ENCODE peak calls at places on chromosome 1, in ten cellular contexts. One of them, this sample, is unnamed. For H3K4me1, the result is how much of the 10 kb centered on the place peaks cover.

GRCh38 chr1:6285356-6285755 is 24.5 kb upstream of the GPR153 start:
- DNase-seq in upper lobe of left lung: peak
- DNase-seq in HCT116: no peak
- DNase-seq in heart left ventricle: no peak
- DNase-seq in transverse colon: no peak
- DNase-seq in tibial nerve: no peak
- DNase-seq in GM12878: no peak
- DNase-seq in testis: no peak
- DNase-seq in adrenal gland: no peak
- DNase-seq in suprapubic skin: no peak
- DNase-seq in this sample: no peak

GRCh38 chr1:40708750-40709099 is 17.2 kb downstream of the NFYC start:
- DNase-seq in GM12878: no peak
- DNase-seq in heart left ventricle: no peak
- DNase-seq in transverse colon: no peak
- DNase-seq in suprapubic skin: no peak
- DNase-seq in adrenal gland: no peak
- DNase-seq in HCT116: peak
- DNase-seq in upper lobe of left lung: no peak
- DNase-seq in tibial nerve: no peak
- DNase-seq in testis: no peak
- DNase-seq in this sample: no peak

GRCh38 chr1:16618719-16619118 is 5.4 kb upstream of the NBPF1 start:
- DNase-seq in testis: no peak
- DNase-seq in transverse colon: peak
- DNase-seq in upper lobe of left lung: peak
- DNase-seq in adrenal gland: peak
- DNase-seq in GM12878: no peak
- DNase-seq in heart left ventricle: peak
- DNase-seq in suprapubic skin: peak
- DNase-seq in HCT116: no peak
- DNase-seq in tibial nerve: peak
- DNase-seq in this sample: peak

GRCh38 chr1:231422798-231423309 is 767 bp upstream of the EGLN1 start:
- DNase-seq in upper lobe of left lung: no peak
- DNase-seq in GM12878: no peak
- DNase-seq in HCT116: no peak
- DNase-seq in heart left ventricle: no peak
- DNase-seq in tibial nerve: no peak
- DNase-seq in adrenal gland: no peak
- DNase-seq in testis: no peak
- DNase-seq in suprapubic skin: no peak
- DNase-seq in transverse colon: no peak
- DNase-seq in this sample: no peak

GRCh38 chr1:225875044-225875822 is 6.9 kb downstream of the TMEM63A start:
- DNase-seq in upper lobe of left lung: no peak
- DNase-seq in HCT116: peak
- DNase-seq in suprapubic skin: no peak
- DNase-seq in transverse colon: peak
- DNase-seq in heart left ventricle: no peak
- DNase-seq in tibial nerve: no peak
- DNase-seq in adrenal gland: no peak
- DNase-seq in GM12878: no peak
- DNase-seq in testis: no peak
- DNase-seq in this sample: no peak

GRCh38 chr1:180698580-180698979 is 66.8 kb downstream of the XPR1 start:
- DNase-seq in HCT116: no peak
- DNase-seq in tibial nerve: no peak
- DNase-seq in upper lobe of left lung: no peak
- DNase-seq in testis: no peak
- DNase-seq in heart left ventricle: no peak
- DNase-seq in transverse colon: no peak
- DNase-seq in suprapubic skin: no peak
- DNase-seq in adrenal gland: no peak
- DNase-seq in GM12878: no peak
- DNase-seq in this sample: no peak

GRCh38 chr1:101337968-101338367 is 101.1 kb downstream of the S1PR1 start:
- DNase-seq in transverse colon: no peak
- DNase-seq in heart left ventricle: no peak
- DNase-seq in GM12878: no peak
- DNase-seq in adrenal gland: no peak
- DNase-seq in suprapubic skin: no peak
- DNase-seq in HCT116: no peak
- DNase-seq in upper lobe of left lung: no peak
- DNase-seq in tibial nerve: no peak
- DNase-seq in testis: no peak
- DNase-seq in this sample: no peak

GRCh38 chr1:47298025-47298699 is 15.8 kb downstream of the STIL start:
- DNase-seq in transverse colon: no peak
- DNase-seq in HCT116: no peak
- DNase-seq in tibial nerve: no peak
- DNase-seq in GM12878: no peak
- DNase-seq in upper lobe of left lung: no peak
- DNase-seq in suprapubic skin: no peak
- DNase-seq in adrenal gland: no peak
- DNase-seq in heart left ventricle: no peak
- DNase-seq in testis: no peak
- DNase-seq in this sample: no peak

GRCh38 chr1:147534386-147534785 is 6.9 kb upstream of the BCL9 start:
- DNase-seq in testis: no peak
- DNase-seq in upper lobe of left lung: no peak
- DNase-seq in heart left ventricle: no peak
- DNase-seq in tibial nerve: no peak
- DNase-seq in adrenal gland: peak
- DNase-seq in suprapubic skin: no peak
- DNase-seq in transverse colon: no peak
- DNase-seq in HCT116: no peak
- DNase-seq in GM12878: no peak
- DNase-seq in this sample: no peak

GRCh38 chr1:147542549-147542857 is 1.2 kb downstream of the BCL9 start:
- DNase-seq in HCT116: no peak
- DNase-seq in tibial nerve: no peak
- DNase-seq in suprapubic skin: no peak
- DNase-seq in heart left ventricle: no peak
- DNase-seq in upper lobe of left lung: no peak
- DNase-seq in adrenal gland: no peak
- DNase-seq in transverse colon: no peak
- DNase-seq in GM12878: no peak
- DNase-seq in testis: no peak
- DNase-seq in this sample: no peak

GRCh38 chr1:147541672-147542548 is 609 bp downstream of the BCL9 start:
- DNase-seq in heart left ventricle: peak
- DNase-seq in suprapubic skin: peak
- DNase-seq in adrenal gland: peak
- DNase-seq in testis: peak
- DNase-seq in transverse colon: peak
- DNase-seq in tibial nerve: peak
- DNase-seq in GM12878: no peak
- DNase-seq in upper lobe of left lung: peak
- DNase-seq in HCT116: no peak
- DNase-seq in this sample: peak

GRCh38 chr1:147545133-147545532 is 3.8 kb downstream of the BCL9 start:
- DNase-seq in GM12878: peak
- DNase-seq in upper lobe of left lung: no peak
- DNase-seq in HCT116: peak
- DNase-seq in tibial nerve: no peak
- DNase-seq in testis: no peak
- DNase-seq in adrenal gland: peak
- DNase-seq in transverse colon: peak
- DNase-seq in suprapubic skin: no peak
- DNase-seq in heart left ventricle: peak
- DNase-seq in this sample: no peak

GRCh38 chr1:147539122-147539575 is 2.2 kb upstream of the BCL9 start:
- DNase-seq in heart left ventricle: no peak
- DNase-seq in suprapubic skin: no peak
- DNase-seq in upper lobe of left lung: no peak
- DNase-seq in GM12878: no peak
- DNase-seq in transverse colon: no peak
- DNase-seq in adrenal gland: peak
- DNase-seq in testis: no peak
- DNase-seq in tibial nerve: no peak
- DNase-seq in HCT116: peak
- DNase-seq in this sample: no peak
- H3K4me1 ChIP-seq in heart left ventricle: half or more
- H3K4me1 ChIP-seq in suprapubic skin: under half
- H3K4me1 ChIP-seq in upper lobe of left lung: under half
- H3K4me1 ChIP-seq in GM12878: under half
- H3K4me1 ChIP-seq in transverse colon: under half
- H3K4me1 ChIP-seq in adrenal gland: half or more
- H3K4me1 ChIP-seq in testis: under half
- H3K4me1 ChIP-seq in tibial nerve: under half
- H3K4me1 ChIP-seq in HCT116: under half
- H3K4me1 ChIP-seq in this sample: under half

DNA sequence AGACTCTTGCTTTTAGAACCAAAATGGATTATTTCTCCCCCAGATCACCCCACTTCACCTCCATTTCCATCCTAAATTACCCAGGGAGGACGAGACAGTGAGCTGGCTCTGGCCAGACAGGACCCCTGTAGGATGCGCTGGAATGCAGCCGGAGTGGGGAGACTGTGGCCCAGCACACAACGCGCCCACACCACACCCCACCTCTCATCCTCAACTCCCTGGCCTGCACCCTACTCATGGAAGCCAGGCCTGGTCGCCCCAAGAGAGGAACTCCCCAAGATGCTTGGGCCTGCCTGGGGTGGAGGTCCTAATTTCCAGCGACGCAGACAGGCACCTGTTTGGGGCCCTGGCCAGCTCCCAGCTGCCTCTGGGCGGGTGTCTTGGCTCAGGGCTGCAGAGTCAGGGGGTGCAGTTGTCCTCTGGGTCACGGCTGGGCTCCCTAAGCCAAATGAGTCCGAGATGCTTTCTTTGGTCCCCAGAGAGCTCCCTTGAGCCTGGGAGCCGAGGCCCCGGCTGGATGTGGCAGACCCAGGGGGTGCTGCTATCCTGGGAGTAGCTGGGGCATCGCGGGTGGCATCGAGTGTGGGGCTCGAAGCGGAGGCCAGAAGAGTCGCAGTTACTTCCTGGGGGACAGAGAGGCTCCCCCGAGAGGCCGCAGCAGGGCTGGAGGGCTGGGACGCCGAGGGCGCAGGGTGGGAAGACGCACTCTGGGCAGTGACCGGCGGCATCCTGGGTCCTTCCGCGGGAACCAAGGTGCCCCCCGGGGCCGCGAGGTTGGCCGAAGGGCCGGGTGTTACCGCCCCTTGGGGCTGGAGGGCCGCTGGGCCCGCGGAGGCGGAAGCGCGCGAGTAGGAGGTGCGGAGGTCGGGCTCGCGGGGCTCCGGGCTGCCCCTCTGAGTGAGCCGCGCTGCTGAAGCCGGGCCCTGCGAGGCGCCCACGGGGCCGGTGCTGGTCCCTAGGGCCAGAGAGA is 10.4 kb downstream of the CLEC20A start:
- DNase-seq in GM12878: no peak
- DNase-seq in tibial nerve: no peak
- DNase-seq in adrenal gland: no peak
- DNase-seq in HCT116: no peak
- DNase-seq in testis: no peak
- DNase-seq in suprapubic skin: no peak
- DNase-seq in heart left ventricle: no peak
- DNase-seq in transverse colon: no peak
- DNase-seq in upper lobe of left lung: peak
- DNase-seq in this sample: no peak
- TF ChIP-seq POLR2A in GM12878: no peak
- TF ChIP-seq POLR2A in tibial nerve: no peak
- TF ChIP-seq POLR2A in adrenal gland: no peak
- TF ChIP-seq POLR2A in HCT116: no peak
- TF ChIP-seq POLR2A in testis: no peak
- TF ChIP-seq POLR2A in suprapubic skin: no peak
- TF ChIP-seq POLR2A in heart left ventricle: no peak
- TF ChIP-seq POLR2A in transverse colon: no peak
- TF ChIP-seq POLR2A in upper lobe of left lung: no peak
- TF ChIP-seq POLR2A in this sample: no peak

DNA sequence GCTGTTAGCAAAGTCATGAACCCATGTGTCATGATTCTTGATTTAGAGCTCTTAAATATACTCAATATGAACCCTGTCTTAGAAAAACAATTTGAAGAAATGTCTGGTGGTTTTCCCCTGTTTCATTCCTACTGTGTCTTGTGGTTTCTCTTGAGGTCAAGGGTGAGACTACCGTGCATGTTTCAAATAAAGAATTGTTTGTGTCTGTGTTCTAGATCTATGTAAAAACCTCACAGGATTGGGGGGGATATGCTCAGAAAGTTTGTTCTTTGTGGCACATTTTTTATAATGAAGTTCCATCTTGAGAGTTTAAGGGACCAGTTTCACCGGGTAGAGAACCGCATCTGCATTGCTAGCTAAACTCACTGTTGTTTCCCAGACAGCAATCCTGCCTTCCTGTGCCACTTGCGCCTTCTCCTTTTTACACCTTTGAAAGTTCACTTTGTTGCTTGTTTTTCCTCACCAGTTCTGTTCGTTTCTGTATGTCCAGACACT is 30.9 kb upstream of the CACYBP start:
- DNase-seq in GM12878: peak
- DNase-seq in suprapubic skin: no peak
- DNase-seq in transverse colon: no peak
- DNase-seq in tibial nerve: no peak
- DNase-seq in adrenal gland: no peak
- DNase-seq in testis: no peak
- DNase-seq in HCT116: no peak
- DNase-seq in heart left ventricle: no peak
- DNase-seq in upper lobe of left lung: no peak
- DNase-seq in this sample: no peak
- H3K4me3 ChIP-seq in GM12878: no peak
- H3K4me3 ChIP-seq in suprapubic skin: no peak
- H3K4me3 ChIP-seq in transverse colon: no peak
- H3K4me3 ChIP-seq in tibial nerve: no peak
- H3K4me3 ChIP-seq in adrenal gland: no peak
- H3K4me3 ChIP-seq in testis: no peak
- H3K4me3 ChIP-seq in HCT116: no peak
- H3K4me3 ChIP-seq in heart left ventricle: no peak
- H3K4me3 ChIP-seq in upper lobe of left lung: no peak
- H3K4me3 ChIP-seq in this sample: no peak

GRCh38 chr1:33350611-33351280 is 29.8 kb upstream of the A3GALT2 start:
- DNase-seq in suprapubic skin: no peak
- DNase-seq in GM12878: no peak
- DNase-seq in heart left ventricle: no peak
- DNase-seq in tibial nerve: no peak
- DNase-seq in adrenal gland: no peak
- DNase-seq in transverse colon: no peak
- DNase-seq in HCT116: no peak
- DNase-seq in testis: no peak
- DNase-seq in upper lobe of left lung: no peak
- DNase-seq in this sample: no peak

GRCh38 chr1:33357099-33357498 is 36.2 kb upstream of the A3GALT2 start:
- DNase-seq in transverse colon: no peak
- DNase-seq in testis: no peak
- DNase-seq in heart left ventricle: no peak
- DNase-seq in suprapubic skin: peak
- DNase-seq in adrenal gland: no peak
- DNase-seq in tibial nerve: no peak
- DNase-seq in upper lobe of left lung: no peak
- DNase-seq in HCT116: no peak
- DNase-seq in GM12878: no peak
- DNase-seq in this sample: no peak

GRCh38 chr1:33358114-33358770 is 37.3 kb upstream of the A3GALT2 start:
- DNase-seq in testis: no peak
- DNase-seq in transverse colon: no peak
- DNase-seq in adrenal gland: no peak
- DNase-seq in suprapubic skin: no peak
- DNase-seq in tibial nerve: no peak
- DNase-seq in HCT116: no peak
- DNase-seq in heart left ventricle: no peak
- DNase-seq in GM12878: no peak
- DNase-seq in upper lobe of left lung: no peak
- DNase-seq in this sample: no peak

GRCh38 chr1:33351281-33351660 is 30.4 kb upstream of the A3GALT2 start:
- DNase-seq in tibial nerve: no peak
- DNase-seq in testis: no peak
- DNase-seq in upper lobe of left lung: no peak
- DNase-seq in GM12878: no peak
- DNase-seq in heart left ventricle: no peak
- DNase-seq in adrenal gland: no peak
- DNase-seq in HCT116: no peak
- DNase-seq in suprapubic skin: no peak
- DNase-seq in transverse colon: no peak
- DNase-seq in this sample: no peak

GRCh38 chr1:33354707-33355276 is 33.9 kb upstream of the A3GALT2 start:
- DNase-seq in adrenal gland: no peak
- DNase-seq in GM12878: no peak
- DNase-seq in tibial nerve: no peak
- DNase-seq in suprapubic skin: peak
- DNase-seq in upper lobe of left lung: peak
- DNase-seq in transverse colon: no peak
- DNase-seq in heart left ventricle: no peak
- DNase-seq in HCT116: no peak
- DNase-seq in testis: no peak
- DNase-seq in this sample: no peak
- H3K4me1 ChIP-seq in adrenal gland: under half
- H3K4me1 ChIP-seq in GM12878: under half
- H3K4me1 ChIP-seq in tibial nerve: under half
- H3K4me1 ChIP-seq in suprapubic skin: under half
- H3K4me1 ChIP-seq in upper lobe of left lung: under half
- H3K4me1 ChIP-seq in transverse colon: under half
- H3K4me1 ChIP-seq in heart left ventricle: under half
- H3K4me1 ChIP-seq in HCT116: under half
- H3K4me1 ChIP-seq in testis: under half
- H3K4me1 ChIP-seq in this sample: under half

This sample was measured in right lobe of liver.